ENCODE peak calls at places on chromosomes 7 and 10, in eight cellular contexts. F is fibroblast of lung, M is Calu3, Y is gastrocnemius medialis, X is thoracic aorta, R is Panc1, L is dorsolateral prefrontal cortex, P is GM12864. K is an unnamed sample.
A peak's percentile ranks its signal among the peaks of the same experiment; 100 is the strongest.

GRCh38 chr10:28467615-28468014 is 65.3 kb upstream of the WAC start:
- DNase-seq in X (no peak), L (no peak), Y (no peak), R (no peak), M (no peak), P (no peak), F (no peak), K (no peak)

GRCh38 chr7:105388373-105389089 is at the start of gene SRPK2:
- DNase-seq in M (peak; percentile 82), L (peak; percentile 73), R (no peak), Y (peak; percentile 62), F (peak; percentile 70), X (no peak), P (no peak), K (peak; percentile 40)

GRCh38 chr7:152006336-152006735 is 19.1 kb upstream of the GALNT11 start:
- DNase-seq in L (no peak), F (peak; percentile 38), X (no peak), M (no peak), Y (no peak), R (no peak), P (no peak), K (no peak)

GRCh38 chr7:47314728-47315601 is 266.9 kb downstream of the TNS3 start:
- DNase-seq in X (peak; percentile 25), L (no peak), R (no peak), P (no peak), Y (no peak), F (peak; percentile 92), M (no peak), K (no peak)

GRCh38 chr7:38292442-38292841 is 19.0 kb upstream of the TARP start:
- DNase-seq in P (no peak), F (no peak), R (no peak), M (no peak), Y (no peak), L (no peak), X (no peak), K (no peak)

GRCh38 chr7:121714559-121715303 is 158.2 kb upstream of the PTPRZ1 start:
- DNase-seq in M (peak; percentile 67), P (no peak), Y (no peak), L (no peak), R (no peak), X (no peak), F (no peak), K (no peak)

GRCh38 chr7:117075934-117076333 is 122.6 kb downstream of the ST7 start:
- DNase-seq in R (no peak), P (no peak), X (no peak), L (no peak), Y (no peak), M (no peak), F (no peak), K (no peak)

GRCh38 chr10:49139000-49139865 is 5.4 kb upstream of the FAM170B start:
- DNase-seq in F (peak; percentile 83), P (no peak), Y (no peak), X (no peak), M (no peak), R (no peak), L (no peak), K (no peak)

GRCh38 chr10:93917064-93917391 is 23.2 kb downstream of the SLC35G1 start:
- DNase-seq in X (no peak), F (no peak), L (no peak), R (no peak), M (no peak), P (no peak), Y (no peak), K (no peak)

DNA sequence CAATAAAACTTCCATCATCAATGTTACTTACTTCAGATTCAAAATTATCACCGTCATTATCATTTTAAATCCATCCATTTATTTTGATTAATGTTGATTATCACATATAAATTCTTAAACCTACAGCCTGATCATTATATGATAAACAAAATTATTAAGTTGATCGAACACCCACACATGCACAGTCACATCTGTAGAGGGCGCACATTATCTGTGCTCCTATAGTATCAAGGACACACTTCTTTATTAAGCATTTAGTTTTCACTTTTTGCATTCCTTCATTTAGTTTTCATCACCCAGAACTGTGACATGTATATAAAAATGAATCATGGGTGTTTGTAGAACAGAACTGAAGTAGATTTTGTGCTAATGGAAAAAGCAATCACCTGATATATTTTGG is 26.2 kb upstream of the ZNF716 start:
- DNase-seq in F (no peak), R (no peak), P (no peak), L (no peak), Y (no peak), X (no peak), M (no peak), K (no peak)
- TF ChIP-seq CTCF in F (no peak), R (peak; percentile 12), P (no peak), L (no peak), Y (no peak), X (no peak), M (no peak), K (no peak)

GRCh38 chr10:568848-569247 is 120.6 kb downstream of the DIP2C start:
- DNase-seq in F (no peak), X (no peak), L (no peak), Y (no peak), M (no peak), P (no peak), R (no peak), K (no peak)
- TF ChIP-seq CTCF in F (no peak), X (no peak), L (no peak), Y (no peak), M (no peak), P (no peak), R (no peak), K (no peak)

DNA sequence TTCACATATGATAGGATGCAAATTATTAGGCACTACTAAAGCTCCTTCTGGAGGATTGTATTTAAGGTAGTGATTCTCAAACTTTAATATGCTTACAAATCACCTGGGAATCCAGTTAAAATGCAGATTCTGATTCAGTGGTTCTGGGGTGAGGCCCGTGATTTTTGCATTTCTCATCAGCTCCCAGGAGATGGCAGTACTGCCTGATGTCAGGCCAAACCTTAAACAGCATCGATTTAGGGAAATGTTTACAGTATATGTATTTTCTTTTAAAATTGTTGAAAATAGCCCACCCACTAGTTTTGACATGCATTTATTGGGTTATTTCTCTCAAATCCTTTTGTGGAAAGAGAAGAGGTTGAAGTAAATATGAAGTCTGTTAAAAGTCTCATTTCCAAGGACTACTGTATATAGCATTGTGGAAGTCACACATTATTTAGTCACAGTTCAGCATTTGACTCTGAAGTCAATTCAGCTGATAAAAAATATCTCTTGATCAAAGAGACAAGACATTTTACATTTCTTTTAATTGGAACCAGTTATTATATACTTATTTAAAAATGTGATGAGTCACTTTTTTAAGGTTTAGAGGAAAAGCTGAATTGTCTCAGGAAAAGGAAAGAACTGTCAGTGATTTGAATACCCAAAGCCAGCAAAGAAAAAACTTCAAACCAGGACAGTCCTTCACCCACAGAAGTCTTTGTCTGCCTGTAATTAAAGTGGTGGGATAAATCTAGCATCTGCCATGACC is 21.2 kb upstream of the HBP1 start:
- DNase-seq in Y (no peak), L (peak; percentile 51), M (peak; percentile 30), X (no peak), R (no peak), F (peak; percentile 35), P (no peak), K (no peak)
- TF ChIP-seq CTCF in Y (peak; percentile 52), L (peak; percentile 67), M (peak; percentile 15), X (peak; percentile 46), R (peak; percentile 84), F (peak; percentile 77), P (peak; percentile 57), K (no peak)

DNA sequence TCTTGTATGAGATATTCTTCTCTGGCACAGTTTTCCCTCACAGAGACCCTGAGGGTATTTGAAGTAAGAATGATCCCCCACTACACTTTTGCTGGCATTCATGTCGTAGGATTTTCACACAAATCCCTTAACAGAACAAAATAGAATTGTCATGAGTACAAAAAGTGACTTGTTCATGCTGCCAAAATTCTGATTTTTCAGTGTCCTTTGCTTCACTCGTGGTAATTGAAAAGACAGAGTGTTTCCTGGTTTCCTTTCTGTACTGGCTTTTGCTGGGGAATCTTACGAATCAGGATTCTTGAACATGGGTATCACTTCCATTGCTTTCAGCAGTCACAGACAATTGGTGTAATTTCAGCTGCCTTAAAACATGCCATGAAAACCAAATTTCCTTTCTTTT is 756.3 kb downstream of the REEP3 start:
- DNase-seq in M (no peak), L (no peak), Y (no peak), X (no peak), P (no peak), R (no peak), F (no peak), K (no peak)
- TF ChIP-seq CTCF in M (no peak), L (no peak), Y (no peak), X (no peak), P (no peak), R (no peak), F (no peak), K (no peak)

DNA sequence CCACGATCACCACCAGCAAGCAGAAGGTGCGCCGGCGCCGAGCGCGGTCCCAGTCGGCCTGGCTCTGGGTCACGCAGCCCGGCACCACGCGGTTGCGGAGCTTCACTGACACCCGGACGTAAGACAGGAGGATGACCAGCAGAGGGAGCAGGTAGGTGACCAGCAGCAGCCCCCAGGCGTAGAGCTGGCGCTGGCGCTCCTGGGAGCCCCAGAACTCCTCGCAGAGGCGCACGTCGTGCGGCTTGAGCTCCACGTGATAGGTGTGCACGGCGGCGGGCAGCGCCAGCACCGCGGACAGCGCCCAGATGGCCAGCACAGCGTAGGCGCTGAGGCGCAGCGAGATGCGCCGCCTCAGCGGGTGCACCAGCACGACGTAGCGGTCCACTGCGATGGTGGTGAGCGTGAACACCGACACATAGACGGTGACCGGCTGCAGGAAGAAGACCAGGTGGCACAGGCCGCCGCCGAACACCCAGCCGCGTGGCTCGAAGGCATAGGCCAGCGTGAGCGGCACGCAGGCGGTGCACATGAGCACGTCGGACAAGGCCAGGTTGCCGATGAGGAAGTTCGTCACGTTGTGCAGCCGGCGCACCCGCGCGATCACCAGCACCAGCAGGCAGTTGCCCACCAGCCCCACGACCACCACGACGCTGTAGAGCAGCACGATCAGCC is 920 bp downstream of the PRLHR start:
- DNase-seq in X (no peak), Y (no peak), F (peak; percentile 33), P (no peak), M (no peak), R (no peak), L (peak; percentile 20), K (peak; percentile 18)
- TF ChIP-seq CTCF in X (no peak), Y (peak; percentile 53), F (peak; percentile 30), P (peak; percentile 32), M (no peak), R (peak; percentile 50), L (peak; percentile 46), K (no peak)

K was measured in tibial nerve.